ENCODE peak calls at places on chromosome 22, in five cellular contexts. V, T, C, G and I are unnamed samples.
A peak's percentile ranks its signal among the peaks of the same experiment; 100 is the strongest.

GRCh38 chr22:30875481-30876215 is 92.9 kb downstream of the MORC2 start:
- DNase-seq in V (peak; percentile 3), T (no peak), C (peak; percentile 44), G (peak; percentile 50), I (peak; percentile 39)

GRCh38 chr22:20577045-20577444 is 69.6 kb downstream of the MED15 start:
- DNase-seq in V (no peak), T (no peak), C (no peak), G (no peak), I (no peak)

GRCh38 chr22:31272522-31273446 is 19.5 kb downstream of the PIK3IP1 start:
- DNase-seq in V (peak; percentile 79), T (peak; percentile 79), C (no peak), G (no peak), I (peak; percentile 91)

GRCh38 chr22:17056807-17057206 is 28.0 kb upstream of the IL17RA start:
- DNase-seq in V (no peak), T (no peak), C (no peak), G (no peak), I (no peak)

GRCh38 chr22:25199726-25200520 is at the start of gene CRYBB3:
- DNase-seq in V (no peak), T (no peak), C (no peak), G (no peak), I (no peak)

GRCh38 chr22:40250608-40251007 is 72.9 kb downstream of the TNRC6B start:
- DNase-seq in V (no peak), T (no peak), C (no peak), G (no peak), I (no peak)

GRCh38 chr22:32700186-32700882 is 101.2 kb upstream of the TIMP3 start:
- DNase-seq in V (peak; percentile 64), T (no peak), C (no peak), G (peak; percentile 52), I (peak; percentile 44)

GRCh38 chr22:30754971-30755759 is 60.5 kb downstream of the OSBP2 start:
- DNase-seq in V (peak; percentile 91), T (peak; percentile 76), C (no peak), G (peak; percentile 41), I (peak; percentile 89)

GRCh38 chr22:38698407-38699094 is 2.2 kb downstream of the JOSD1 start:
- DNase-seq in V (no peak), T (no peak), C (no peak), G (no peak), I (no peak)
- H3K4me3 ChIP-seq in V (peak overlapping the region; percentile 87), T (no peak overlapping the region), C (peak overlapping the region; percentile 98), G (peak overlapping the region; percentile 76), I (peak overlapping the region; percentile 86)

GRCh38 chr22:46464701-46465347 is 72.6 kb downstream of the CELSR1 start:
- DNase-seq in V (no peak), T (no peak), C (no peak), G (no peak), I (no peak)

GRCh38 chr22:46467006-46467405 is 70.4 kb downstream of the CELSR1 start:
- DNase-seq in V (no peak), T (no peak), C (no peak), G (no peak), I (no peak)

GRCh38 chr22:46465348-46465725 is 72.1 kb downstream of the CELSR1 start:
- DNase-seq in V (no peak), T (no peak), C (no peak), G (peak; percentile 53), I (no peak)

GRCh38 chr22:46466255-46466676 is 71.2 kb downstream of the CELSR1 start:
- DNase-seq in V (no peak), T (no peak), C (peak; percentile 55), G (no peak), I (no peak)

DNA sequence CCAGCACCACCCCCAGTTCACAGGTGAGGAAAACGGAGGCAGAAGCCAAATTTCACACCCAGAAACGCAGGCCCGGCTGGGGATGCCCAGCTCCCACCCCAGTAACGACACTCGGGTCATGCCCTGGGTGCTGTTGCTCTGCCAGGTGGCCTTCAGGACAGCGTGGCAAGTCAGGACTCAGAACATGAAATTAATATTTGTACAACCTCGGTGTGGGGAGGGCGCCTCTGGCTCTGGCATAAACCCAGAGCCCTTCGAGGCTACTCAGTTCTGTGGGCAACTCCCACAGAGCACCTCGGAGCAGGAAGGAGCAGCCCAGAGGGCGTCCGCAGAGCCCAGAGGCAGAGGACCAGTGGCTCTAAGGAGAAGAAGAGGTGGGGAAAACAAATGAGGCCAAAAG is 71.6 kb downstream of the CELSR1 start:
- DNase-seq in V (no peak), T (no peak), C (no peak), G (no peak), I (no peak)
- H3K27ac ChIP-seq in V (no peak overlapping the region), T (no peak overlapping the region), C (no peak overlapping the region), G (no peak overlapping the region), I (no peak overlapping the region)

GRCh38 chr22:49967333-49968241 is 7.0 kb downstream of the PIM3 start:
- DNase-seq in V (peak; percentile 37), T (no peak), C (peak; percentile 78), G (peak; percentile 68), I (peak; percentile 62)
- H3K4me1 ChIP-seq in V (peaks cover 6% of the 10 kb centered on the region), T (peaks cover 8% of the 10 kb centered on the region), C (peaks cover 95% of the 10 kb centered on the region), G (peaks cover 97% of the 10 kb centered on the region), I (peaks cover 5% of the 10 kb centered on the region)

DNA sequence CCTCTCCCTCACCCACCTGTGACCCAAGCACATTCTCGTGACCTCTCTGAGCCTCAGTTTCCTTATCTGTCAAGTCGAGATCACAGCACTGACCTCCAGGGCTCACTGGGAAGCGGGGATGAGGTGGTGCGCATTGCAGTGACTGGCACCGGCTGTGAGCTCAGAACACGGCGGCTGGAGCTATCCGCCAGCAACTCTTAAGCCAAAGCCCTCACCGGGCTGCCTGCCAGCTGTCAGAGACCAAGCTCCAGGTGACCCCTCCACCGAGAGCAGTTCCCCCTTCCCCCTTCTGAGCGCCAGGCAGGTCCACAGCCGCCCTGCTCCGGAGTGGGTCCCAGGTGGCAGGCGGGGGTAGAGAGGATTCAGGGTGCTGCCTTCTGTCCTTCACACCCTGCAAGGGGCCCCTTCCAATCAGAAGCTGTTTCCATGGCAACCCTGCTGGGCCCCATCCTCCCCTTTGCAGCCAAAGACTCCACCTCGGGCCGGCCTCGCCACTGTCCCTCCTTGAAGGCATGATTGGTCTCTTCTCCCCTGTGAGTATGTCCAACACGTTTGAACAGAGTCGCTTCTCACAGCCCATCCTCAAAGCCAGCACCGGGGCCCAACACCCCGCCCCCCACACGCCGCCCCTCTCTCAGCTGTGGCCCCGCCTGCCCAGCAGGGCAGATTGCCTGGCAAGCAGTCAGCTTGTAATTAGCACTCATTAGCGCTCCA is 98.8 kb downstream of the WNT7B start:
- DNase-seq in V (no peak), T (no peak), C (peak; percentile 55), G (peak; percentile 46), I (peak; percentile 79)
- H3K4me3 ChIP-seq in V (no peak overlapping the region), T (no peak overlapping the region), C (no peak overlapping the region), G (no peak overlapping the region), I (no peak overlapping the region)

GRCh38 chr22:41596776-41597634 is 7.4 kb upstream of the PMM1 start:
- DNase-seq in V (peak; percentile 68), T (peak; percentile 62), C (no peak), G (peak; percentile 70), I (peak; percentile 91)
- H3K27ac ChIP-seq in V (peak overlapping the region; percentile 82), T (no peak overlapping the region), C (peak overlapping the region; percentile 32), G (peak overlapping the region; percentile 37), I (no peak overlapping the region)

DNA sequence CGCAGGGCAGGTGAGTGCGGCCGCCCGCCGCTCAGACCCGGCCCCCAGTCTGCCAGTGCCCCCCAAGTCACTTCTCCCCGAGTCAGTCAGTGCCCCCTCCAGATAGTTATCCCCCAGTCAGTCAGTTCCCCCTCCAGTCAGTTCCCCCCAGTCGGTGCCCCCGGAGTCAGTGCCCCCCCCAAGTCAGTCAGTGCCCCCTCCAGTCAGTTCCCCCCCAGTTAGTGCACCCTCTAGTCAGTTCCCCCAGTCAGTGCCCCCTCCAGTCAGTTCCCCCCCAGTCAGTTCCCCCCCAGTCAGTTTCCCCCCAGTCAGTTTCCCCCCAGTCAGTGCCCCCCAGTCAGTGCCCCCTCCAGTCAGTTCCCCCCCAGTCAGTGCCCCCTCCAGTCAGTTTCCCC is 411 bp downstream of the PPP6R2 start:
- DNase-seq in V (no peak), T (no peak), C (no peak), G (no peak), I (no peak)
- H3K4me1 ChIP-seq in V (no peaks in the 10 kb centered on the region), T (no peaks in the 10 kb centered on the region), C (peaks cover 30% of the 10 kb centered on the region), G (peaks cover 22% of the 10 kb centered on the region), I (no peaks in the 10 kb centered on the region)

DNA sequence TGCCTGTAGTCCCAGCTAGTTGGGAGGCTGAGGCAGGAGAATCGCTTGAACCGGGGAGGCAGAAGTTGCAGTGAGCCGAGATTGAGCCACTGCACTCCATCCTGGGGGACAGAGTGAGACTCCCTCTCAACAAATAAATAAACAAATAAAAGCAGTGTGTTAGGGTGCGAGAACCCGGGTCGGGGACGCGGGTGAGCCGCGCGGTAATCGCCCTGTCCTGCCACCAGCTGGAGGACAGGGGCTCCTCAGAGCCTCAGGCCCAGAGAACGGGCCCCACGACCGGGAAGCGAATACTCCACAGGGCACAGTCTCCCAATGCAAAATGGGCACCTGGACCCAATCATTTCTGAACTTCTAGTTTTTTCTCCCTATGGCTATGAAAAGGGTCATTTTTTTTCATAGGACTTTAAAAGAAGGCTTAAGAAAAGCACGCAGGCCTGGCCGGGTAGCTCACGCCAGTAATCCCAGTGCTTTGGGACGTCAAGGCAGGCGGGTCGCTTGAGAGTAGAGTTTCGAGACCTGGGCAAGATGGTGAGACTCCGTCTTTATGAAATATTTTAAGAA is 744 bp upstream of the MCM5 start:
- DNase-seq in V (peak; percentile 31), T (no peak), C (no peak), G (no peak), I (peak; percentile 66)
- H3K4me3 ChIP-seq in V (peak overlapping the region; percentile 90), T (peak overlapping the region; percentile 29), C (peak overlapping the region; percentile 82), G (peak overlapping the region; percentile 94), I (peak overlapping the region; percentile 90)

DNA sequence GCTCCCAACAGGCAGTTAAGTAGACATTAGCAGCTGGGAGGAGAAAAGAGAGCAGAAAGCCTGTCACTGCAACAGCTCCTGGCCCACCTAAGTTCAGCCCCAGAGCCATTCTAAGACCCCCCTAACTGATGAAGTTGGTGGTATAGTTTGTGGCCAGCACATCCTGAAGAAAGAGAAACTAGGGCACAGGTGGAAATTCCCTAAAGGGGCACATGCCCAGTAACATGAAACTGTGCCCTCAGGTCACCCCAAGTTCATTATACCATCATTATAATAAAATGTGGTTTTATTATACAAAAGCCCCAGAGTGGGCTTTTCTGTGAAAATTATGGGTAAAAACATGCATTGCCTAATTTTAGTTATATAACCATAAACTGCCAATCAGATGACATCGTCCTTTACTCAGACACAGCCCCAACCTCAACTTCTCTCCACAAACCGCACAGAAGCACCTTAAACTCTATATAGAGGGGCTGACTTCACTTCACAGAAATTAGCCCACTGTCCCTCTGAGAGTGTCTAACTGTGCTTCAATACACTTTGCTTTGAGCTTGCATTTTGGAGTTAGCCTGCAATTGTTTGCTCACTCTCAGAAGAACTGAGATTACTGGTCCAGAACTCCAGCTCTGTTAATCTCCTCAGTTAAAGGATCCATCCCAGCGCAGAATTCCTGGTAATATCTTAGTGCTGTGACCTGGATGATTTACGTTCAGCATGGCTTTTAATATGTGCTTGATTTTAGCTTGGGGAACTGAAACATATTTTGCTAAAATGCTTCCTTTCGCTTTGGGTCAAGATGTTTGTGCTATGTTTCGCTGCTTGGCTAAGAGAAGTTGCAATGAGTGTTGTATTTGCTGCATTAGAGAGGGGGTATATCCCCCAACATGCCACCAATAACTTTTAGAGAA is 1.8 kb upstream of the APOL3 start:
- DNase-seq in V (no peak), T (no peak), C (no peak), G (no peak), I (no peak)
- H3K27ac ChIP-seq in V (no peak overlapping the region), T (peak overlapping the region; percentile 0), C (no peak overlapping the region), G (peak overlapping the region; percentile 5), I (no peak overlapping the region)